ENCODE peak calls at places on chromosome 17, in five cellular contexts. O is neuronal stem cell, R is kidney, B is mammary epithelial cell, Y is HepG2. X is an unnamed sample.

GRCh38 chr17:65901394-65901793 is 290.5 kb downstream of the CEP112 start:
- DNase-seq in O (no peak), R (no peak), B (no peak), Y (no peak), X (no peak)

GRCh38 chr17:50931003-50931878 is 65.1 kb upstream of the TOB1 start:
- DNase-seq in O (peak), R (peak), B (peak), Y (peak), X (peak)

GRCh38 chr17:50169881-50170459 is 4.2 kb downstream of the SGCA start:
- DNase-seq in O (no peak), R (peak), B (no peak), Y (no peak), X (no peak)

GRCh38 chr17:80456465-80457235 is 19.8 kb downstream of the NPTX1 start:
- DNase-seq in O (no peak), R (no peak), B (no peak), Y (no peak), X (no peak)

GRCh38 chr17:40451420-40451819 is 8.2 kb downstream of the IGFBP4 start:
- DNase-seq in O (no peak), R (no peak), B (no peak), Y (no peak), X (no peak)

GRCh38 chr17:29726721-29727252 is 104.1 kb upstream of the CORO6 start:
- DNase-seq in O (no peak), R (no peak), B (no peak), Y (no peak), X (no peak)

GRCh38 chr17:78970834-78971763 is 8.6 kb downstream of the LGALS3BP start:
- DNase-seq in O (peak), R (peak), B (peak), Y (peak), X (peak)

GRCh38 chr17:76696763-76697701 is 13.7 kb downstream of the MXRA7 start:
- DNase-seq in O (no peak), R (peak), B (no peak), Y (peak), X (peak)

GRCh38 chr17:66494023-66494803 is 191.8 kb downstream of the PRKCA start:
- DNase-seq in O (no peak), R (no peak), B (peak), Y (no peak), X (peak)

GRCh38 chr17:43803758-43804157 is 23.5 kb downstream of the CFAP97D1 start:
- DNase-seq in O (no peak), R (no peak), B (no peak), Y (peak), X (peak)

DNA sequence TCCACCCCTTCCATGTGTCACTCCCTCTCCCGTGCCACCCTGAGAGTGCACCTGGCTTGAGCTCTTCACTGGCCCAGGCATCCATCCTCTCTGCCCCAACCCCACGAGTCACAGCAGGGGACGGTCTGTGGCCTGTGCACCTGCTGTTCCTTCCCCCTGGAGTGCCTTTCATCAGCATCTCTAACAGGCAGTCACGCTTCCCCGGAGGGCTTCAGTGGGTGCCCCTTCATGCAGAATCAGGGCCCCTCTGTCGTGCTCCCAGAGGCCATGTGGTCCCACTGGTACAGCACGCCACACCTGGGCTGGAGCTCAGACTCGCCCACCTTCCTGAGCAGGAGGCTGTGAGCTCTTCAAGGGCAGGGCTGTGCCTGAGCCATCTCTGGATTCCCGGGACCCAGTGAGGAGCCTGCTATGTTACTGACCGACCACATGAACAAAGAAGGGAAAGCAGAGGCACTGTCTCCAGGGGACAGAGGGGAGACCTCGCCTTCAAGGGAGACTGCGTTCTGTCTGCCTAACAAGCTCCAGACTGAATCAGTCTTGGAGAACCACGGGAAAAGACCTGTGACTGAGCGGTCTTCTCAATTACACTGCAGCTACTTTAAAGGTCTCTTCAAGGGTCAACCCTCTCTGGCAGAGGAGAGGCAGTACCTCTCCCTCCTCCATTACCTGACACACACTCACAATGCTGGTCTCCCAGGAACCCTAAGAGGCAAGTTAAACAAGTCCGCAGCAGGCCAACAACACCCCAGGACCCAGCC is 78.8 kb upstream of the DOC2B start:
- DNase-seq in O (no peak), R (peak), B (no peak), Y (no peak), X (peak)
- H3K9ac ChIP-seq in O (no peak), R (no peak), B (no peak), Y (no peak), X (no peak)

GRCh38 chr17:44934745-44935105 is 12.8 kb downstream of the KIF18B start:
- DNase-seq in O (no peak), R (peak), B (no peak), Y (no peak), X (peak)
- H3K9ac ChIP-seq in O (no peak), R (no peak), B (no peak), Y (no peak), X (no peak)

DNA sequence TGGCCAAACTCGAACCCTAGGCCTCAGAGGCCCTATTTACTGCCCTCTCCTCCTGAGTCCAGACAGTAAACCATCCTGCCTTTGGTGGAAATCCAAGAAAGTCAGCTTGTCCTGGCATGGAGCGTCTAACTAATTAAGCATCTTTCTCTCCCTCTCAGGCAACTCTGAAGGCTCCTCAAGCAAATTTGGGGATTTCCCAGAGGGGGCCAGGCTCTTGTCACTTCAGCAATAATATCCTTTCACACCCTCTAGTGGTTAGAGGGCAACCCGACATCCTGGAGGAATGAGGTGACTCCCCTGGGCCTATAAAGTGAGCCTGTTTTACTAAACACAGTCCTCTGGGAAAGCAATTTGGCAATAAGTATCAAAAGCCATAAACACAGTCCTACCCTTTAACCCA is 60.4 kb downstream of the NOG start:
- DNase-seq in O (peak), R (no peak), B (peak), Y (peak), X (peak)
- H3K9ac ChIP-seq in O (no peak), R (no peak), B (no peak), Y (no peak), X (no peak)

GRCh38 chr17:69166957-69167356 is 25.3 kb upstream of the ABCA6 start:
- DNase-seq in O (no peak), R (no peak), B (no peak), Y (no peak), X (no peak)
- H3K9ac ChIP-seq in O (no peak), R (no peak), B (no peak), Y (no peak), X (no peak)

GRCh38 chr17:59757043-59757824 is 49.8 kb downstream of the VMP1 start:
- DNase-seq in O (no peak), R (no peak), B (no peak), Y (no peak), X (no peak)
- H3K9ac ChIP-seq in O (no peak), R (no peak), B (peak), Y (no peak), X (no peak)

X was measured in endodermal cell.